ENCODE peak calls at places on chromosome 6, in seven cellular contexts. Z is HCEC 1CT; Y is COR-L47; P is natural killer cell; C is A549; W is ovary; S is CD8-positive, alpha-beta memory T cell. B is an unnamed sample.

GRCh38 chr6:126071000-126071647 is 84.8 kb downstream of the TRMT11 start:
- DNase-seq in P (no peak), Z (no peak), Y (no peak), W (no peak), C (no peak), S (no peak), B (no peak)

GRCh38 chr6:69732640-69733039 is 64.2 kb downstream of the LMBRD1 start:
- DNase-seq in C (no peak), P (no peak), S (no peak), Z (peak), W (no peak), Y (peak), B (no peak)

GRCh38 chr6:20236899-20237600 is 24.8 kb upstream of the MBOAT1 start:
- DNase-seq in S (no peak), Z (no peak), C (no peak), W (no peak), P (no peak), Y (no peak), B (peak)

GRCh38 chr6:170366248-170366960 is 59.8 kb downstream of the FAM120B start:
- DNase-seq in C (no peak), W (peak), Z (no peak), P (no peak), Y (no peak), S (no peak), B (no peak)

GRCh38 chr6:159720708-159721107 is 6.6 kb upstream of the WTAP start:
- DNase-seq in S (peak), Y (no peak), C (peak), P (no peak), W (no peak), Z (no peak), B (peak)

GRCh38 chr6:68080074-68080473 is 555.0 kb upstream of the ADGRB3 start:
- DNase-seq in C (no peak), Y (no peak), W (no peak), P (no peak), S (no peak), Z (no peak), B (no peak)

GRCh38 chr6:84774174-84775158 is 10.1 kb upstream of the TBX18 start:
- DNase-seq in W (peak), C (peak), S (no peak), P (no peak), Y (peak), Z (no peak), B (peak)

GRCh38 chr6:7137335-7138106 is 29.8 kb downstream of the RREB1 start:
- DNase-seq in W (peak), Z (peak), P (no peak), C (no peak), S (peak), Y (no peak), B (no peak)

GRCh38 chr6:15744824-15745402 is 82.1 kb upstream of the DTNBP1 start:
- DNase-seq in S (no peak), Y (no peak), P (no peak), Z (no peak), C (no peak), W (no peak), B (no peak)

GRCh38 chr6:75689576-75689975 is 59.5 kb upstream of the MYO6 start:
- DNase-seq in P (no peak), W (no peak), S (no peak), Y (no peak), C (no peak), Z (no peak), B (no peak)

GRCh38 chr6:26122402-26122792 is 35.2 kb downstream of the HFE start:
- DNase-seq in Z (peak), Y (no peak), C (no peak), W (no peak), S (no peak), P (no peak), B (no peak)

GRCh38 chr6:52013035-52013434 is 74.4 kb downstream of the PKHD1 start:
- DNase-seq in P (no peak), Z (no peak), Y (no peak), S (no peak), W (no peak), C (no peak), B (no peak)

GRCh38 chr6:113596907-113597583 is 260.1 kb upstream of the MARCKS start:
- DNase-seq in P (no peak), Z (peak), C (no peak), W (peak), S (no peak), Y (peak), B (no peak)

GRCh38 chr6:79764758-79765157 is 133.6 kb downstream of the SH3BGRL2 start:
- DNase-seq in P (no peak), Z (no peak), C (no peak), W (no peak), S (no peak), Y (no peak), B (no peak)

GRCh38 chr6:10521104-10521808 is at the start of gene GCNT2:
- DNase-seq in P (no peak), W (no peak), S (no peak), Z (peak), Y (peak), C (peak), B (peak)

GRCh38 chr6:1436334-1437306 is 47.2 kb downstream of the FOXF2 start:
- DNase-seq in Y (peak), S (no peak), Z (peak), P (no peak), W (no peak), C (peak), B (peak)

GRCh38 chr6:17938885-17939284 is 48.5 kb downstream of the KIF13A start:
- DNase-seq in Z (peak), C (no peak), P (no peak), S (no peak), W (no peak), Y (no peak), B (no peak)

GRCh38 chr6:53937461-53937860 is 142.7 kb downstream of the LRRC1 start:
- DNase-seq in S (no peak), Y (no peak), C (no peak), P (no peak), Z (no peak), W (no peak), B (no peak)

GRCh38 chr6:148760568-148761531 is 14.0 kb downstream of the UST start:
- DNase-seq in Z (peak), Y (no peak), C (no peak), S (peak), P (peak), W (peak), B (no peak)

GRCh38 chr6:71454083-71454482 is 165.5 kb downstream of the OGFRL1 start:
- DNase-seq in W (no peak), S (no peak), Z (no peak), Y (no peak), P (no peak), C (no peak), B (no peak)

GRCh38 chr6:169800668-169801395 is 49.4 kb downstream of the ERMARD start:
- DNase-seq in S (no peak), Z (peak), P (peak), W (peak), C (peak), Y (peak), B (peak)

B was measured in Calu3.